ENCODE peak calls at places on chromosomes 5 and 9, in four cellular contexts. U is RKO; R is CD8-positive, alpha-beta memory T cell; I is left cardiac atrium. K is an unnamed sample.

GRCh38 chr5:39211773-39212172 is 7.6 kb downstream of the FYB1 start:
- DNase-seq in R (no peak), U (no peak), I (no peak), K (no peak)

GRCh38 chr5:53607896-53608295 is 47.5 kb downstream of the NDUFS4 start:
- DNase-seq in U (no peak), I (no peak), R (no peak), K (no peak)

GRCh38 chr5:149445739-149446369 is 66.8 kb upstream of the IL17B start:
- DNase-seq in U (peak), R (no peak), I (peak), K (no peak)

GRCh38 chr9:20114974-20115373 is 326.1 kb upstream of the SLC24A2 start:
- DNase-seq in U (no peak), I (no peak), R (no peak), K (no peak)

GRCh38 chr5:40669606-40670005 is 10.1 kb upstream of the PTGER4 start:
- DNase-seq in R (no peak), I (no peak), U (no peak), K (no peak)

GRCh38 chr9:93126151-93126781 is 7.8 kb downstream of the NINJ1 start:
- DNase-seq in R (peak), I (no peak), U (no peak), K (no peak)

GRCh38 chr5:173697931-173698579 is 81.6 kb upstream of the BOD1 start:
- DNase-seq in I (no peak), U (no peak), R (no peak), K (peak)

GRCh38 chr9:131582466-131583341 is 37.4 kb downstream of the PRRT1B start:
- DNase-seq in R (no peak), U (no peak), I (no peak), K (no peak)

GRCh38 chr9:33429256-33430080 is 17.9 kb downstream of the AQP3 start:
- DNase-seq in I (no peak), R (no peak), U (no peak), K (no peak)

GRCh38 chr9:16571127-16571848 is 299.2 kb downstream of the BNC2 start:
- DNase-seq in U (no peak), R (no peak), I (no peak), K (no peak)

GRCh38 chr5:97560176-97560993 is 377.3 kb upstream of the RIOK2 start:
- DNase-seq in U (no peak), R (no peak), I (no peak), K (no peak)

GRCh38 chr9:13904311-13904710 is 409.6 kb downstream of the NFIB start:
- DNase-seq in U (no peak), I (no peak), R (no peak), K (no peak)

GRCh38 chr9:107637421-107638420 is 148.2 kb upstream of the KLF4 start:
- DNase-seq in R (no peak), I (peak), U (no peak), K (no peak)

GRCh38 chr5:172753101-172753500 is 17.9 kb downstream of the DUSP1 start:
- DNase-seq in R (no peak), U (no peak), I (no peak), K (no peak)

GRCh38 chr5:169299146-169299545 is 1.8 kb downstream of the SLIT3 start:
- DNase-seq in U (no peak), I (no peak), R (no peak), K (no peak)

GRCh38 chr5:7856855-7857254 is 5.9 kb upstream of the CFAP90 start:
- DNase-seq in I (no peak), U (peak), R (no peak), K (no peak)

GRCh38 chr5:139167052-139167451 is 31.1 kb downstream of the SIL1 start:
- DNase-seq in I (no peak), U (no peak), R (no peak), K (no peak)

GRCh38 chr5:41115281-41115680 is 44.1 kb upstream of the MROH2B start:
- DNase-seq in R (no peak), U (no peak), I (no peak), K (no peak)

GRCh38 chr5:138102454-138103320 is 18.9 kb downstream of the WNT8A start:
- DNase-seq in I (no peak), U (no peak), R (no peak), K (no peak)

GRCh38 chr5:109654455-109654854 is 35.3 kb upstream of the MAN2A1 start:
- DNase-seq in R (no peak), U (peak), I (no peak), K (no peak)

GRCh38 chr9:86098793-86099694 is at the start of gene GOLM1:
- DNase-seq in I (peak), U (peak), R (no peak), K (peak)

GRCh38 chr9:36191696-36192095 is 975 bp downstream of the CLTA start:
- DNase-seq in I (no peak), R (no peak), U (peak), K (no peak)

GRCh38 chr5:69007726-69008368 is 86.0 kb upstream of the SLC30A5 start:
- DNase-seq in I (peak), U (peak), R (peak), K (peak)

GRCh38 chr9:110615526-110615925 is 36.0 kb upstream of the SVEP1 start:
- DNase-seq in U (no peak), I (no peak), R (no peak), K (no peak)

GRCh38 chr5:82416506-82416905 is 138.4 kb upstream of the RPS23 start:
- DNase-seq in I (no peak), U (no peak), R (no peak), K (no peak)

K was measured in CD4-positive, CD25-positive, alpha-beta regulatory T cell.